ENCODE peak calls at places on chromosomes 13 and 19, in eight cellular contexts. S, H, N, U, C, K, P and I are unnamed samples.

GRCh38 chr13:114063545-114064515 is 68.6 kb downstream of the RASA3 start:
- DNase-seq in S (peak), H (peak), N (no peak), U (peak), C (no peak), K (no peak), P (peak), I (no peak)

GRCh38 chr19:54275951-54276350 is 5.0 kb downstream of the LILRB2 start:
- DNase-seq in S (no peak), H (no peak), N (no peak), U (no peak), C (no peak), K (no peak), P (no peak), I (no peak)

GRCh38 chr13:80611310-80611709 is 270.4 kb upstream of the SPRY2 start:
- DNase-seq in S (no peak), H (no peak), N (no peak), U (no peak), C (no peak), K (no peak), P (no peak), I (no peak)

GRCh38 chr19:35002037-35002535 is 2.0 kb downstream of the GRAMD1A start:
- DNase-seq in S (no peak), H (no peak), N (no peak), U (no peak), C (no peak), K (no peak), P (peak), I (no peak)

GRCh38 chr19:5625641-5626040 is 2.8 kb downstream of the SAFB start:
- DNase-seq in S (no peak), H (no peak), N (no peak), U (no peak), C (no peak), K (no peak), P (no peak), I (no peak)

GRCh38 chr13:56378566-56378965 is 762.2 kb upstream of the PRR20A start:
- DNase-seq in S (no peak), H (no peak), N (no peak), U (no peak), C (no peak), K (no peak), P (no peak), I (no peak)

GRCh38 chr13:64912141-64912540 is 2318.0 kb downstream of the PCDH9 start:
- DNase-seq in S (no peak), H (peak), N (no peak), U (no peak), C (no peak), K (no peak), P (no peak), I (no peak)

GRCh38 chr19:18379803-18380747 is 5.9 kb upstream of the GDF15 start:
- DNase-seq in S (peak), H (peak), N (peak), U (peak), C (peak), K (peak), P (no peak), I (peak)

GRCh38 chr13:96426160-96426559 is 336.3 kb downstream of the HS6ST3 start:
- DNase-seq in S (no peak), H (no peak), N (no peak), U (no peak), C (no peak), K (no peak), P (no peak), I (no peak)

GRCh38 chr13:51241720-51242119 is 19.5 kb downstream of the FAM124A start:
- DNase-seq in S (no peak), H (no peak), N (no peak), U (peak), C (no peak), K (no peak), P (no peak), I (no peak)
- TF ChIP-seq REST in S (no peak), H (no peak), N (no peak), U (no peak), C (no peak), K (no peak), P (no peak), I (no peak)

GRCh38 chr13:20142019-20142926 is 18.6 kb downstream of the GJA3 start:
- DNase-seq in S (no peak), H (no peak), N (peak), U (no peak), C (no peak), K (no peak), P (peak), I (no peak)
- TF ChIP-seq REST in S (no peak), H (no peak), N (no peak), U (no peak), C (no peak), K (no peak), P (no peak), I (no peak)

GRCh38 chr19:37078717-37079032 is 442 bp downstream of the ZNF420 start:
- DNase-seq in S (no peak), H (no peak), N (no peak), U (no peak), C (no peak), K (no peak), P (no peak), I (no peak)
- TF ChIP-seq REST in S (no peak), H (no peak), N (no peak), U (peak), C (no peak), K (no peak), P (no peak), I (no peak)

DNA sequence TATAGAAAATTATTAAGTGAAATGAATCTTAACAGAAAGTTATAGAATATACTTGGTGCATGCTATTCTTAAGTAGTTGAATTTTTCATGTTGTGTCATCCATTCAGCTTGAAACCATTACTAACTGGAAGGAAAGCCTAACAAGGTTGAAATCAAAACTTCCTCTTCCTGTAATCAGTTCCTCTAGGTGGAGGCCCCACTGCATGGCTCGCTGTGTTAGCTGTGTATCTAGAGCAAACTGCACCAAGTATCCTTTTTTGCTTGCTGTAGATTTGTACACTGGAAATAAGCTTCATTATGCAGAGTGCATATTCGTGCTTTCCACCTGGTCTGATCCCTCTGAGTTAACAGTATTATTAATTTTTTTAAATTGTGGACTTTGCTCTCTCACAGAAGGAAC is 1146.1 kb downstream of the EFNB2 start:
- DNase-seq in S (no peak), H (no peak), N (no peak), U (peak), C (no peak), K (no peak), P (no peak), I (no peak)
- TF ChIP-seq REST in S (no peak), H (no peak), N (no peak), U (no peak), C (no peak), K (no peak), P (no peak), I (no peak)

DNA sequence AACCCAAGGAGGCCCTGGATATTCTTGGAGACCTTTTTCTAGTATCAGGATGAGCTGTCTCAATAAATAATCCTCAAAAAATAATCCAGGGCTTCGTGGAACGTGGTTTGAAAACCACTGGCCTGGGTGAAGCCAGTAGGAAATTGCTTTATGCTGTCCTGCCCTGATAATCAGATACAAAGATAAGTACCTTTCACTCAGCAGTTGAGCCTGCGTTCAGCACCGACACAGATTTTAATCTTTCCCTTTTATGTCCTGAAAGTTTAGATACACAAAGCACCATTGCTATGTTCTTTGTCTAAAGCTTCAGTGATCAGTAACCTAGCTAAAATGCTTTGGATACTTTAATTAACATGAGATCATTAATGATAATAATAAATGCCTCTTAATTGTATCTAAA is 460.0 kb downstream of the RFC3 start:
- DNase-seq in S (no peak), H (no peak), N (no peak), U (no peak), C (no peak), K (no peak), P (no peak), I (no peak)
- TF ChIP-seq REST in S (no peak), H (no peak), N (no peak), U (no peak), C (no peak), K (no peak), P (no peak), I (no peak)

GRCh38 chr13:32986552-32986951 is 29.7 kb upstream of the KL start:
- DNase-seq in S (no peak), H (no peak), N (peak), U (no peak), C (no peak), K (no peak), P (no peak), I (no peak)

GRCh38 chr13:32988588-32989256 is 27.5 kb upstream of the KL start:
- DNase-seq in S (no peak), H (no peak), N (no peak), U (peak), C (no peak), K (no peak), P (no peak), I (no peak)

GRCh38 chr13:32987462-32987861 is 28.8 kb upstream of the KL start:
- DNase-seq in S (no peak), H (no peak), N (no peak), U (no peak), C (no peak), K (no peak), P (no peak), I (no peak)

GRCh38 chr13:32983058-32983457 is 33.2 kb upstream of the KL start:
- DNase-seq in S (no peak), H (no peak), N (no peak), U (no peak), C (no peak), K (no peak), P (no peak), I (no peak)

GRCh38 chr13:32984857-32985626 is 31.2 kb upstream of the KL start:
- DNase-seq in S (no peak), H (peak), N (no peak), U (no peak), C (no peak), K (no peak), P (no peak), I (peak)
- TF ChIP-seq REST in S (no peak), H (no peak), N (no peak), U (no peak), C (no peak), K (no peak), P (no peak), I (no peak)